ENCODE peak calls at places on chromosomes 7 and 10, in ten cellular contexts. H is adrenal gland; A is CD4-positive, alpha-beta memory T cell; Y is psoas muscle; P is uterus; C is Panc1; G is heart right ventricle; R is adipocyte; Z is prostate gland; Q is heart left ventricle. L is an unnamed sample.

GRCh38 chr10:13614530-13615332 is 28.0 kb downstream of the PRPF18 start:
- DNase-seq in Q (no peak), Z (peak), C (no peak), A (no peak), G (no peak), R (peak), Y (no peak), H (no peak), P (no peak), L (no peak)

GRCh38 chr7:112714917-112715316 is 75.3 kb downstream of the TMEM168 start:
- DNase-seq in Q (no peak), C (no peak), Z (no peak), H (no peak), R (no peak), G (no peak), A (no peak), P (no peak), Y (no peak), L (no peak)

GRCh38 chr10:28426392-28427159 is 106.3 kb upstream of the WAC start:
- DNase-seq in Q (no peak), R (no peak), Y (no peak), P (no peak), H (no peak), C (no peak), G (no peak), Z (no peak), A (no peak), L (no peak)

GRCh38 chr7:26284995-26285632 is 6.5 kb upstream of the SNX10 start:
- DNase-seq in Y (no peak), P (no peak), H (no peak), Q (no peak), G (no peak), C (peak), A (no peak), R (no peak), Z (no peak), L (no peak)

GRCh38 chr7:50667338-50667737 is 102.1 kb upstream of the DDC start:
- DNase-seq in R (no peak), Z (no peak), H (no peak), P (peak), Q (no peak), Y (no peak), C (no peak), A (no peak), G (peak), L (no peak)

GRCh38 chr7:82413237-82413636 is 30.3 kb downstream of the CACNA2D1 start:
- DNase-seq in H (no peak), R (no peak), Z (no peak), Q (no peak), A (no peak), P (no peak), G (no peak), Y (no peak), C (no peak), L (no peak)

GRCh38 chr10:78963074-78964034 is 105.4 kb upstream of the ZMIZ1 start:
- DNase-seq in R (no peak), H (no peak), Y (no peak), Q (peak), Z (no peak), P (no peak), C (no peak), A (no peak), G (peak), L (no peak)

GRCh38 chr10:26890956-26891355 is 30.2 kb upstream of the ABI1 start:
- DNase-seq in A (peak), Q (no peak), H (peak), R (peak), Z (peak), G (no peak), Y (no peak), C (peak), P (no peak), L (peak)

GRCh38 chr7:116776610-116777289 is 85.6 kb upstream of the CAPZA2 start:
- DNase-seq in Z (no peak), C (peak), A (no peak), R (peak), G (no peak), P (no peak), Y (no peak), Q (no peak), H (no peak), L (no peak)

GRCh38 chr7:1667566-1668485 is 2.3 kb upstream of the ELFN1 start:
- DNase-seq in Y (peak), C (no peak), R (peak), Z (no peak), P (no peak), A (no peak), G (no peak), H (no peak), Q (peak), L (no peak)

GRCh38 chr7:78296036-78296435 is 497.5 kb downstream of the PHTF2 start:
- DNase-seq in Y (no peak), A (no peak), H (no peak), C (no peak), Z (no peak), P (no peak), R (peak), G (no peak), Q (no peak), L (no peak)

GRCh38 chr7:35749548-35749947 is 51.3 kb upstream of the SEPTIN7 start:
- DNase-seq in H (peak), G (peak), R (peak), Q (no peak), P (peak), Z (no peak), A (no peak), Y (no peak), C (no peak), L (no peak)

GRCh38 chr7:135111379-135111778 is 36.5 kb upstream of the TMEM140 start:
- DNase-seq in C (no peak), Y (no peak), H (no peak), A (no peak), R (peak), P (no peak), Z (no peak), Q (no peak), G (no peak), L (no peak)

GRCh38 chr7:46492460-46492859 is 571.4 kb upstream of the IGFBP3 start:
- DNase-seq in A (no peak), R (no peak), Z (no peak), G (no peak), Y (no peak), P (no peak), H (no peak), C (no peak), Q (no peak), L (no peak)

GRCh38 chr10:116767235-116767634 is 24.9 kb upstream of the HSPA12A start:
- DNase-seq in R (peak), Q (no peak), P (peak), Z (no peak), C (no peak), A (no peak), H (peak), G (peak), Y (no peak), L (no peak)

GRCh38 chr7:128735433-128735832 is 3.7 kb upstream of the CALU start:
- DNase-seq in Q (no peak), Y (no peak), P (no peak), A (no peak), G (no peak), Z (no peak), C (no peak), R (no peak), H (no peak), L (no peak)

GRCh38 chr10:43252785-43253341 is 14.0 kb downstream of the RASGEF1A start:
- DNase-seq in A (no peak), H (peak), C (no peak), R (no peak), G (no peak), Q (peak), P (peak), Y (no peak), Z (no peak), L (no peak)

GRCh38 chr7:66145404-66145843 is 30.8 kb downstream of the CRCP start:
- DNase-seq in R (peak), Y (peak), C (no peak), Q (peak), P (peak), Z (no peak), G (peak), A (no peak), H (peak), L (no peak)

GRCh38 chr10:77712207-77712606 is 74.6 kb upstream of the KCNMA1 start:
- DNase-seq in C (no peak), P (no peak), G (no peak), R (no peak), Y (no peak), H (no peak), Q (no peak), Z (no peak), A (no peak), L (no peak)

GRCh38 chr10:77711683-77712049 is 74.1 kb upstream of the KCNMA1 start:
- DNase-seq in Q (no peak), R (no peak), G (no peak), Z (no peak), A (no peak), C (no peak), P (no peak), H (no peak), Y (no peak), L (no peak)

GRCh38 chr10:77713506-77714280 is 76.1 kb upstream of the KCNMA1 start:
- DNase-seq in G (no peak), R (peak), P (no peak), Z (no peak), Y (no peak), H (no peak), A (no peak), C (no peak), Q (no peak), L (no peak)

GRCh38 chr10:77710081-77710551 is 72.5 kb upstream of the KCNMA1 start:
- DNase-seq in A (no peak), R (no peak), Y (no peak), C (no peak), P (no peak), G (no peak), Z (no peak), Q (no peak), H (no peak), L (no peak)

DNA sequence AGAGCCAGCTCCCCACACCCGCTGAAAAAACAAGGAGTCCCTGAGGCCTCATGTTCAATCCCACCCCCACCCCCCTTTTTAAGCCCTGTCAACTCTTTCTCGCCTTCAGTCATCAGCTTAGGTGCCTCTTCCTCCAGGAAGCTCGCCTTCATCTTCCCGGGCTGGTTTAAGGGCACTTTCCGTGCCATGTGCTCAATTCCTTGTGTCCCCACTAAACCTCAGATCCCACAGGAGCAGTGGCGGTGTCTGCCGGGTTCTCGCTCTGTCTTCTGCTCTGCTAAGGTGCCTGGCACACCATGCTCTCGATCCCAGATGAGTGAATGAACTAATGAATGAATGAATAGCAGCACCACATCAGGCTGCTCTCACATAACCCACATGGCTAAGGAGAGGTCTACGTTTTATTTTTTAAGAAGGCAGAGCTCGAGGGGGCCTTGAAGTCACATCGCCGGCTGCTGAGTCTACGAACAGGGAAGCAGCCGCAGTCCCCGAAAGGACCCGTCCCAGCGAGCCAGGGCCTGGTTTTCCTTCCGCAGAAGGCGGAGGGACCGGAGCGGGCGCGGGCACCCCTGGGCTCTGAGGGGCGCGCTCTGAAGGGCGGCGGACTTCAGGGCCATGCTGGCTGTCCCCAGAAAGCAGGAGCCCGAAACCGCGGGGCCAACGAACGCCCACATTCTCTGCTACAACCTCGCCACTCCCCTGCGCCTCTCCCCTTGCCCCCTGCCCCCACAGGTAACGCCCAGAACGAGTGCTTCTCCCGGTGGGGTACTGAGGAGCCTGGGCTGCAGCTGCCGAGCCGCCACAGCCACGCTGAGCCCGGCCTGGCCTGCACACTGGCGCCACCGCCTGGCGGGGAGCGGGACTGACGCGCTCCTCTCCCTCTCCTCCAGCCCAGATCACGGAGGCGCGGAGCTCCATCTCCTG is 73.4 kb upstream of the KCNMA1 start:
- DNase-seq in H (peak), R (peak), Z (peak), G (peak), C (peak), Y (peak), P (peak), Q (peak), A (peak), L (peak)
- H3K4me3 ChIP-seq in H (peak), R (peak), Z (peak), G (peak), C (peak), Y (peak), P (peak), Q (peak), A (no peak), L (no peak)

GRCh38 chr7:148983220-148984146 is 44.8 kb downstream of the PDIA4 start:
- DNase-seq in R (peak), A (peak), Z (peak), Y (peak), G (no peak), C (peak), P (peak), Q (no peak), H (peak), L (peak)

GRCh38 chr7:148987751-148988512 is 40.4 kb downstream of the PDIA4 start:
- DNase-seq in Q (no peak), Y (no peak), H (no peak), C (no peak), P (no peak), G (no peak), A (no peak), Z (no peak), R (no peak), L (no peak)

GRCh38 chr7:148982596-148983219 is 45.6 kb downstream of the PDIA4 start:
- DNase-seq in Z (no peak), Q (no peak), P (no peak), G (no peak), A (no peak), R (peak), C (no peak), Y (no peak), H (peak), L (no peak)

GRCh38 chr7:148987010-148987750 is 41.1 kb downstream of the PDIA4 start:
- DNase-seq in Y (peak), R (peak), H (peak), A (peak), C (peak), G (peak), P (peak), Z (peak), Q (peak), L (peak)

GRCh38 chr7:148986737-148987009 is 41.6 kb downstream of the PDIA4 start:
- DNase-seq in A (no peak), P (no peak), Z (no peak), Q (no peak), Y (no peak), C (no peak), R (no peak), H (no peak), G (no peak), L (no peak)
- H3K4me3 ChIP-seq in A (no peak), P (no peak), Z (no peak), Q (no peak), Y (peak), C (peak), R (peak), H (no peak), G (no peak), L (peak)

GRCh38 chr7:137970263-137970975 is 31.5 kb downstream of the CREB3L2 start:
- DNase-seq in A (no peak), R (peak), Q (peak), Z (peak), H (no peak), Y (peak), P (peak), G (peak), C (no peak), L (no peak)

GRCh38 chr7:137967143-137968018 is 34.5 kb downstream of the CREB3L2 start:
- DNase-seq in G (no peak), A (no peak), Y (no peak), H (no peak), Q (no peak), C (no peak), Z (no peak), R (no peak), P (no peak), L (no peak)

GRCh38 chr7:137966636-137967142 is 35.2 kb downstream of the CREB3L2 start:
- DNase-seq in Q (no peak), Y (no peak), C (no peak), Z (no peak), G (no peak), H (no peak), R (no peak), P (no peak), A (no peak), L (no peak)

GRCh38 chr7:137969828-137970227 is 32.1 kb downstream of the CREB3L2 start:
- DNase-seq in Q (no peak), G (no peak), Z (no peak), P (no peak), R (no peak), H (no peak), A (no peak), Y (no peak), C (no peak), L (no peak)

GRCh38 chr7:137968890-137969289 is 33.0 kb downstream of the CREB3L2 start:
- DNase-seq in A (no peak), P (no peak), C (no peak), H (no peak), Y (no peak), Z (no peak), G (no peak), Q (no peak), R (no peak), L (no peak)
- H3K4me3 ChIP-seq in A (no peak), P (no peak), C (no peak), H (no peak), Y (no peak), Z (no peak), G (no peak), Q (no peak), R (peak), L (no peak)

DNA sequence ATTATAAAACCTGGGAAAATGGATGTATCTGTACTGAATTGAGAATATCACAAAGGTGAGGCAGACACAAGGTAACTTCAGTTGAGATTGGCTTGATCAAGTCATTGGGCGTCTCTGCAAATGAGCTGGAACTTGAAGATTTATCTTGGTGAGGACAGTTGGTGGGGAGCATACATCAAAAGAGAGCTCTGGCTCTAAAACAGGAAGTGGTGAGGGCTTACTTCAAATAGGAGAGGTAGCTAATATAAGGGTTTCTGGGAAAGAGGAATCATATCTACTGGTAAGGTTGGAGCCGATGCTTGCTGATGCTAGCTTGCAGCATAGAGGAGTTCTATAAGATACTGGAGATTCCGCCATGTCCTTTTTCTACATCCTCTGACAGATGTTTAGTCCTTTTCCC is 39.9 kb upstream of the FGL2 start:
- DNase-seq in Y (no peak), R (no peak), P (no peak), G (no peak), A (no peak), Q (no peak), Z (no peak), C (no peak), H (no peak), L (peak)
- H3K4me3 ChIP-seq in Y (no peak), R (no peak), P (no peak), G (no peak), A (no peak), Q (no peak), Z (no peak), C (no peak), H (no peak), L (no peak)

DNA sequence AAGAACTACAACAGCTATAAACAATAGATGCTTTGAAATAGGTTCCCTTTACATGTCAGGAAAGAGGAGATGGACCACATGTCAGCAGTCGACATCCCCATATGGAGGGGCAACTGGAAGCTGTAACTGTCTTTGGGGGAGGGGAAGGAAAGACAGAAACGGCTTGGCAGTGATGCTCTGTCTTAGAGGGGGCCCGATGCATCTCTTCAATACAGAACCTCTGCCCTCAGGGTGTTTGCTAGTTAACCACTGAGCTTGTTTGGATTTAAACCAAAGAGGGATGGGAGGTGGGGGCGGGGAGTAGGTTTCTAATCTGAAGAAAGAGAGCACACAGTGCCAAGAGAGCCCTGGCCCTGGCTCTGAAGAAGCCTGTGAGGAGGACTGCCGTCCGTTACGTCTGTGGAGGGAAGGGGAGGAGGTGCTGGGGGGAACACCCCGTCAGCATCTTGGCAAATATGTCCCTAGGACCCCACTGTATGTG is 55.2 kb downstream of the CPVL start:
- DNase-seq in A (no peak), Y (peak), Z (no peak), G (peak), R (no peak), H (peak), C (no peak), P (peak), Q (peak), L (peak)
- H3K4me3 ChIP-seq in A (peak), Y (peak), Z (no peak), G (peak), R (peak), H (peak), C (peak), P (peak), Q (peak), L (no peak)

GRCh38 chr7:106735637-106736036 is 74.7 kb upstream of the CCDC71L start:
- DNase-seq in C (no peak), Y (no peak), A (no peak), Q (no peak), G (no peak), P (no peak), H (no peak), Z (no peak), R (no peak), L (no peak)

GRCh38 chr7:106736123-106736507 is 75.2 kb upstream of the CCDC71L start:
- DNase-seq in Z (no peak), C (no peak), A (no peak), Y (no peak), P (no peak), R (no peak), H (no peak), Q (no peak), G (no peak), L (no peak)

GRCh38 chr7:106732045-106732444 is 71.1 kb upstream of the CCDC71L start:
- DNase-seq in C (no peak), P (no peak), H (no peak), Y (no peak), Q (no peak), R (no peak), A (no peak), Z (no peak), G (no peak), L (no peak)

GRCh38 chr7:106737202-106737562 is 76.2 kb upstream of the CCDC71L start:
- DNase-seq in A (no peak), G (no peak), Z (no peak), H (no peak), C (no peak), Y (no peak), P (no peak), Q (no peak), R (peak), L (no peak)

GRCh38 chr7:106736508-106737201 is 75.7 kb upstream of the CCDC71L start:
- DNase-seq in Z (peak), P (no peak), G (no peak), Y (no peak), H (peak), Q (no peak), A (peak), C (peak), R (peak), L (peak)
- H3K4me3 ChIP-seq in Z (no peak), P (no peak), G (no peak), Y (no peak), H (no peak), Q (no peak), A (no peak), C (no peak), R (peak), L (no peak)

GRCh38 chr7:16919440-16919839 is 37.7 kb upstream of the AGR3 start:
- DNase-seq in C (no peak), P (no peak), H (no peak), Q (no peak), Z (no peak), R (no peak), Y (no peak), A (no peak), G (no peak), L (no peak)
- H3K4me3 ChIP-seq in C (no peak), P (no peak), H (no peak), Q (no peak), Z (no peak), R (no peak), Y (no peak), A (no peak), G (no peak), L (no peak)

GRCh38 chr7:30478349-30479228 is at the start of gene NOD1:
- DNase-seq in P (peak), G (peak), Q (peak), Z (peak), R (peak), C (peak), H (peak), Y (peak), A (peak), L (peak)
- H3K4me3 ChIP-seq in P (peak), G (peak), Q (peak), Z (peak), R (peak), C (peak), H (peak), Y (peak), A (peak), L (peak)